ENCODE peak calls at places on chromosomes 2 and 18, in nine cellular contexts. I, N, X, Z, V, B, E, U and W are unnamed samples.

GRCh38 chr2:54560146-54560881 is 104.2 kb downstream of the SPTBN1 start:
- DNase-seq in I (peak), U (no peak), B (no peak), X (no peak), E (no peak), N (peak), Z (peak), V (peak), W (peak)

GRCh38 chr2:212441821-212442220 is 96.8 kb downstream of the ERBB4 start:
- DNase-seq in N (no peak), V (no peak), I (no peak), E (no peak), U (no peak), B (no peak), Z (no peak), X (no peak), W (no peak)

GRCh38 chr2:101341421-101341820 is 32.9 kb upstream of the RNF149 start:
- DNase-seq in E (peak), B (no peak), X (no peak), U (no peak), Z (no peak), N (no peak), I (no peak), V (no peak), W (no peak)

GRCh38 chr2:202034249-202035088 is 814 bp downstream of the FZD7 start:
- DNase-seq in V (peak), X (no peak), U (no peak), E (peak), B (no peak), Z (peak), N (peak), I (peak), W (no peak)

GRCh38 chr2:26685943-26686839 is 6.3 kb upstream of the KCNK3 start:
- DNase-seq in B (no peak), E (no peak), N (no peak), X (no peak), I (no peak), Z (no peak), V (no peak), U (no peak), W (no peak)

GRCh38 chr2:100394111-100394641 is 23.3 kb downstream of the CHST10 start:
- DNase-seq in Z (no peak), E (no peak), V (no peak), N (peak), I (no peak), X (no peak), U (no peak), B (no peak), W (no peak)

GRCh38 chr2:229714080-229714735 is at the start of gene DNER:
- DNase-seq in X (peak), N (peak), E (peak), U (no peak), I (peak), V (no peak), Z (peak), B (peak), W (no peak)

GRCh38 chr2:38935568-38936172 is 46.0 kb downstream of the ARHGEF33 start:
- DNase-seq in N (no peak), E (no peak), B (no peak), V (no peak), U (peak), X (no peak), I (no peak), Z (no peak), W (no peak)

GRCh38 chr18:63681449-63682381 is 20.0 kb upstream of the SERPINB3 start:
- DNase-seq in X (no peak), B (no peak), N (no peak), V (no peak), U (no peak), Z (no peak), I (no peak), E (no peak), W (no peak)

GRCh38 chr2:231933916-231934401 is 7.8 kb upstream of the NPPC start:
- DNase-seq in V (peak), U (no peak), X (no peak), I (no peak), Z (no peak), N (no peak), E (no peak), B (no peak), W (no peak)

GRCh38 chr2:164511738-164512137 is 109.5 kb downstream of the GRB14 start:
- DNase-seq in X (no peak), N (no peak), V (no peak), U (no peak), Z (no peak), I (no peak), E (no peak), B (no peak), W (no peak)

GRCh38 chr2:11945139-11946126 is 199.0 kb downstream of the LPIN1 start:
- DNase-seq in X (no peak), I (no peak), N (no peak), B (no peak), E (no peak), U (no peak), V (no peak), Z (no peak), W (no peak)

GRCh38 chr2:170170281-170171035 is 7.5 kb upstream of the MYO3B start:
- DNase-seq in N (no peak), Z (no peak), X (no peak), B (no peak), I (no peak), V (no peak), E (no peak), U (no peak), W (no peak)

GRCh38 chr2:44578401-44579135 is 216.8 kb downstream of the CAMKMT start:
- DNase-seq in U (no peak), B (no peak), N (peak), Z (peak), I (peak), E (no peak), V (no peak), X (no peak), W (peak)

GRCh38 chr2:16638941-16639340 is 26.7 kb downstream of the CYRIA start:
- DNase-seq in U (no peak), B (no peak), E (no peak), N (no peak), X (no peak), Z (no peak), I (no peak), V (no peak), W (no peak)

GRCh38 chr2:106956416-106956815 is 70.4 kb upstream of the ST6GAL2 start:
- DNase-seq in I (no peak), E (no peak), Z (no peak), B (no peak), V (no peak), U (no peak), X (no peak), N (no peak), W (no peak)

GRCh38 chr18:48904847-48905394 is 45.8 kb downstream of the SMAD7 start:
- DNase-seq in N (no peak), E (no peak), U (no peak), B (no peak), I (no peak), X (no peak), V (no peak), Z (no peak), W (no peak)

GRCh38 chr18:26471027-26471426 is 77.3 kb downstream of the KCTD1 start:
- DNase-seq in Z (no peak), V (no peak), U (no peak), N (no peak), X (no peak), E (no peak), I (no peak), B (no peak), W (no peak)

GRCh38 chr2:217808326-217808725 is 194.5 kb downstream of the TNS1 start:
- DNase-seq in E (no peak), N (no peak), U (no peak), V (peak), X (no peak), B (no peak), Z (no peak), I (no peak), W (no peak)

GRCh38 chr2:200748779-200749178 is 62.9 kb upstream of the BZW1 start:
- DNase-seq in X (no peak), N (no peak), I (no peak), B (no peak), E (no peak), Z (no peak), V (no peak), U (no peak), W (no peak)

GRCh38 chr2:3001595-3002184 is 375.9 kb downstream of the EIPR1 start:
- DNase-seq in B (no peak), X (no peak), Z (no peak), E (peak), I (no peak), N (no peak), U (no peak), V (no peak), W (no peak)

GRCh38 chr2:101063352-101063751 is 61.3 kb downstream of the RPL31 start:
- DNase-seq in U (peak), E (no peak), V (no peak), I (no peak), X (no peak), Z (peak), B (no peak), N (no peak), W (peak)

GRCh38 chr2:134148843-134149472 is 104.9 kb upstream of the MGAT5 start:
- DNase-seq in X (no peak), B (no peak), I (no peak), V (no peak), E (no peak), U (no peak), N (no peak), Z (no peak), W (no peak)

GRCh38 chr2:232438951-232439757 is 16.8 kb upstream of the ALPI start:
- DNase-seq in U (no peak), N (no peak), I (no peak), Z (no peak), E (no peak), X (no peak), B (peak), V (peak), W (no peak)

GRCh38 chr2:8202139-8202538 is 479.7 kb upstream of the ID2 start:
- DNase-seq in B (no peak), V (no peak), U (no peak), I (no peak), X (no peak), N (peak), Z (no peak), E (no peak), W (no peak)

GRCh38 chr2:54638103-54638502 is 85.4 kb upstream of the EML6 start:
- DNase-seq in E (no peak), Z (no peak), V (no peak), I (no peak), N (peak), X (no peak), U (no peak), B (no peak), W (no peak)

GRCh38 chr2:15620340-15620739 is 28.7 kb downstream of the DDX1 start:
- DNase-seq in Z (no peak), E (no peak), B (no peak), I (no peak), X (no peak), V (no peak), U (no peak), N (no peak), W (no peak)

GRCh38 chr2:86464654-86465053 is 23.5 kb downstream of the KDM3A start:
- DNase-seq in V (peak), U (no peak), B (no peak), X (no peak), Z (no peak), N (no peak), E (no peak), I (no peak), W (no peak)